ENCODE peak calls at places on chromosomes 5 and 9, in eight cellular contexts. M is HS-5; N is nephron progenitor cell; F is CD8-positive, alpha-beta memory T cell; R is NCI-H2107; Y is stimulated activated CD8-positive, alpha-beta memory T cell treated with anti-CD3 and anti-CD28 coated beads, Interleukin-12 subunit alpha, Interleukin-12 subunit beta, amount 100 ng/mL, for 4 hours; I is neuronal stem cell; Z is BJ. Q is an unnamed sample.
A peak's percentile ranks its signal among the peaks of the same experiment; 100 is the strongest.

GRCh38 chr5:105057893-105058292 is 1495.3 kb upstream of the NUDT12 start:
- DNase-seq in M (no peak), N (no peak), F (no peak), R (no peak), Y (no peak), I (no peak), Z (no peak), Q (no peak)

GRCh38 chr9:129146441-129146933 is 31.6 kb downstream of the IER5L start:
- DNase-seq in M (no peak), N (no peak), F (no peak), R (no peak), Y (no peak), I (no peak), Z (no peak), Q (no peak)

GRCh38 chr5:68529581-68529980 is 314.0 kb downstream of the PIK3R1 start:
- DNase-seq in M (peak; percentile 40), N (no peak), F (no peak), R (no peak), Y (no peak), I (no peak), Z (peak; percentile 60), Q (no peak)

GRCh38 chr9:35367451-35367850 is 122.5 kb upstream of the RUSC2 start:
- DNase-seq in M (peak; percentile 91), N (no peak), F (no peak), R (no peak), Y (no peak), I (no peak), Z (peak; percentile 92), Q (no peak)

GRCh38 chr5:124053340-124053739 is 541.4 kb downstream of the CSNK1G3 start:
- DNase-seq in M (no peak), N (no peak), F (no peak), R (no peak), Y (no peak), I (no peak), Z (no peak), Q (no peak)

GRCh38 chr5:142955628-142956027 is 185.5 kb downstream of the ARHGAP26 start:
- DNase-seq in M (no peak), N (no peak), F (no peak), R (no peak), Y (no peak), I (no peak), Z (no peak), Q (no peak)

GRCh38 chr5:27315541-27316282 is 277.3 kb upstream of the CDH9 start:
- DNase-seq in M (peak; percentile 82), N (no peak), F (no peak), R (no peak), Y (no peak), I (no peak), Z (peak; percentile 37), Q (no peak)

GRCh38 chr5:73172893-73173292 is at the start of gene TMEM174:
- DNase-seq in M (no peak), N (no peak), F (no peak), R (no peak), Y (no peak), I (no peak), Z (no peak), Q (no peak)

GRCh38 chr9:69877852-69878507 is 57.4 kb downstream of the CFAP95 start:
- DNase-seq in M (no peak), N (no peak), F (no peak), R (no peak), Y (no peak), I (no peak), Z (no peak), Q (peak; percentile 35)

GRCh38 chr5:149002761-149003689 is 59.8 kb downstream of the SH3TC2 start:
- DNase-seq in M (peak; percentile 73), N (no peak), F (no peak), R (no peak), Y (no peak), I (no peak), Z (no peak), Q (no peak)

GRCh38 chr5:132182366-132183040 is 45.1 kb downstream of the P4HA2 start:
- DNase-seq in M (no peak), N (no peak), F (no peak), R (no peak), Y (no peak), I (no peak), Z (no peak), Q (no peak)

Q was measured in HEK293T.